ENCODE peak calls at places on chromosomes 5 and 9, in ten cellular contexts. One of them, this sample, is unnamed.

GRCh38 chr9:81022177-81022576 is 667.2 kb downstream of the TLE1 start:
- DNase-seq in fibroblast of lung: peak; percentile 50
- DNase-seq in AG04449: peak; percentile 7
- DNase-seq in hepatocyte: no peak
- DNase-seq in breast epithelium: no peak
- DNase-seq in thyroid gland: no peak
- DNase-seq in IMR-90: peak; percentile 81
- DNase-seq in SK-N-SH: no peak
- DNase-seq in left ventricle myocardium inferior: no peak
- DNase-seq in heart right ventricle: no peak
- DNase-seq in this sample: no peak

GRCh38 chr5:109865636-109866035 is 175.9 kb downstream of the MAN2A1 start:
- DNase-seq in fibroblast of lung: peak; percentile 96
- DNase-seq in AG04449: peak; percentile 72
- DNase-seq in hepatocyte: peak; percentile 14
- DNase-seq in breast epithelium: no peak
- DNase-seq in thyroid gland: no peak
- DNase-seq in IMR-90: peak; percentile 98
- DNase-seq in SK-N-SH: no peak
- DNase-seq in left ventricle myocardium inferior: no peak
- DNase-seq in heart right ventricle: no peak
- DNase-seq in this sample: peak; percentile 93

GRCh38 chr5:64074533-64074932 is 91.1 kb upstream of the RNF180 start:
- DNase-seq in fibroblast of lung: peak; percentile 34
- DNase-seq in AG04449: no peak
- DNase-seq in hepatocyte: peak; percentile 61
- DNase-seq in breast epithelium: no peak
- DNase-seq in thyroid gland: no peak
- DNase-seq in IMR-90: peak; percentile 3
- DNase-seq in SK-N-SH: peak; percentile 43
- DNase-seq in left ventricle myocardium inferior: no peak
- DNase-seq in heart right ventricle: no peak
- DNase-seq in this sample: peak; percentile 46

GRCh38 chr5:170338272-170338671 is 40.7 kb upstream of the LCP2 start:
- DNase-seq in fibroblast of lung: no peak
- DNase-seq in AG04449: no peak
- DNase-seq in hepatocyte: no peak
- DNase-seq in breast epithelium: no peak
- DNase-seq in thyroid gland: no peak
- DNase-seq in IMR-90: no peak
- DNase-seq in SK-N-SH: no peak
- DNase-seq in left ventricle myocardium inferior: no peak
- DNase-seq in heart right ventricle: no peak
- DNase-seq in this sample: no peak

GRCh38 chr5:67032921-67033664 is 163.5 kb downstream of the CD180 start:
- DNase-seq in fibroblast of lung: peak; percentile 94
- DNase-seq in AG04449: no peak
- DNase-seq in hepatocyte: no peak
- DNase-seq in breast epithelium: no peak
- DNase-seq in thyroid gland: no peak
- DNase-seq in IMR-90: peak; percentile 73
- DNase-seq in SK-N-SH: no peak
- DNase-seq in left ventricle myocardium inferior: no peak
- DNase-seq in heart right ventricle: no peak
- DNase-seq in this sample: peak; percentile 56

GRCh38 chr5:3201941-3202340 is 393.7 kb upstream of the IRX1 start:
- DNase-seq in fibroblast of lung: no peak
- DNase-seq in AG04449: no peak
- DNase-seq in hepatocyte: no peak
- DNase-seq in breast epithelium: no peak
- DNase-seq in thyroid gland: no peak
- DNase-seq in IMR-90: no peak
- DNase-seq in SK-N-SH: no peak
- DNase-seq in left ventricle myocardium inferior: no peak
- DNase-seq in heart right ventricle: no peak
- DNase-seq in this sample: no peak

GRCh38 chr5:107631805-107632362 is 38.9 kb downstream of the EFNA5 start:
- DNase-seq in fibroblast of lung: no peak
- DNase-seq in AG04449: no peak
- DNase-seq in hepatocyte: no peak
- DNase-seq in breast epithelium: no peak
- DNase-seq in thyroid gland: no peak
- DNase-seq in IMR-90: no peak
- DNase-seq in SK-N-SH: no peak
- DNase-seq in left ventricle myocardium inferior: no peak
- DNase-seq in heart right ventricle: no peak
- DNase-seq in this sample: no peak

GRCh38 chr5:78405820-78406750 is 45.7 kb downstream of the SCAMP1 start:
- DNase-seq in fibroblast of lung: peak; percentile 9
- DNase-seq in AG04449: peak; percentile 12
- DNase-seq in hepatocyte: no peak
- DNase-seq in breast epithelium: no peak
- DNase-seq in thyroid gland: no peak
- DNase-seq in IMR-90: peak; percentile 76
- DNase-seq in SK-N-SH: no peak
- DNase-seq in left ventricle myocardium inferior: no peak
- DNase-seq in heart right ventricle: no peak
- DNase-seq in this sample: peak; percentile 45

GRCh38 chr9:137456864-137457405 is 2.2 kb downstream of the NSMF start:
- DNase-seq in fibroblast of lung: no peak
- DNase-seq in AG04449: no peak
- DNase-seq in hepatocyte: no peak
- DNase-seq in breast epithelium: no peak
- DNase-seq in thyroid gland: no peak
- DNase-seq in IMR-90: no peak
- DNase-seq in SK-N-SH: no peak
- DNase-seq in left ventricle myocardium inferior: no peak
- DNase-seq in heart right ventricle: no peak
- DNase-seq in this sample: no peak

GRCh38 chr5:96219580-96220281 is 213.3 kb downstream of the PCSK1 start:
- DNase-seq in fibroblast of lung: peak; percentile 44
- DNase-seq in AG04449: no peak
- DNase-seq in hepatocyte: no peak
- DNase-seq in breast epithelium: no peak
- DNase-seq in thyroid gland: no peak
- DNase-seq in IMR-90: peak; percentile 86
- DNase-seq in SK-N-SH: no peak
- DNase-seq in left ventricle myocardium inferior: no peak
- DNase-seq in heart right ventricle: no peak
- DNase-seq in this sample: peak; percentile 72

GRCh38 chr9:121688149-121688680 is 36.8 kb downstream of the DAB2IP start:
- DNase-seq in fibroblast of lung: no peak
- DNase-seq in AG04449: no peak
- DNase-seq in hepatocyte: no peak
- DNase-seq in breast epithelium: no peak
- DNase-seq in thyroid gland: no peak
- DNase-seq in IMR-90: no peak
- DNase-seq in SK-N-SH: no peak
- DNase-seq in left ventricle myocardium inferior: peak; percentile 2
- DNase-seq in heart right ventricle: no peak
- DNase-seq in this sample: no peak

GRCh38 chr5:61665939-61666621 is 334.0 kb downstream of the ZSWIM6 start:
- DNase-seq in fibroblast of lung: no peak
- DNase-seq in AG04449: no peak
- DNase-seq in hepatocyte: no peak
- DNase-seq in breast epithelium: no peak
- DNase-seq in thyroid gland: no peak
- DNase-seq in IMR-90: no peak
- DNase-seq in SK-N-SH: no peak
- DNase-seq in left ventricle myocardium inferior: no peak
- DNase-seq in heart right ventricle: peak; percentile 38
- DNase-seq in this sample: no peak

GRCh38 chr5:149227168-149227826 is 44.4 kb upstream of the AFAP1L1 start:
- DNase-seq in fibroblast of lung: no peak
- DNase-seq in AG04449: no peak
- DNase-seq in hepatocyte: peak; percentile 21
- DNase-seq in breast epithelium: no peak
- DNase-seq in thyroid gland: no peak
- DNase-seq in IMR-90: peak; percentile 79
- DNase-seq in SK-N-SH: no peak
- DNase-seq in left ventricle myocardium inferior: no peak
- DNase-seq in heart right ventricle: no peak
- DNase-seq in this sample: peak; percentile 66

DNA sequence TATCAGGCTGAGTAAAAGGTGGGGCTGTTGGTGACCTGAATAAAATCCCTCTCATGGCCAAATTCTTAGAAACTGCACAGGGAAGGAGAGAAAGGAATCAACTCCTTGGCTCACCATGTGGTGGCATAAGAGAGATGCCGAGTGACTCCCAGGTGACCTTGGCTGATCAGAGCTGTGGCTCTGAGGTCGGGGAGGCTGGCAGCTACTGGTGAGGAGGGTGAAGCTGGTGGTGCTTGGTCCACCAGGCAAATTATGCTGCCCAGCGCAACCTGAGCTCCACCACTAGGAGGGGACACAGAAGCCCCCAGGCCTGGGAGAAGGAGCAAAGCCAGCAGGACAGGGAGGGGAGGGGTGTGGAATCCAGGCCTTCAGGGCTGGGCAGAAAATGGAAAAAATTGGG is 111.2 kb upstream of the IL12B start:
- DNase-seq in fibroblast of lung: no peak
- DNase-seq in AG04449: no peak
- DNase-seq in hepatocyte: peak; percentile 34
- DNase-seq in breast epithelium: no peak
- DNase-seq in thyroid gland: no peak
- DNase-seq in IMR-90: no peak
- DNase-seq in SK-N-SH: peak; percentile 31
- DNase-seq in left ventricle myocardium inferior: peak; percentile 22
- DNase-seq in heart right ventricle: peak; percentile 42
- DNase-seq in this sample: no peak
- TF ChIP-seq CTCF in fibroblast of lung: peak; percentile 18
- TF ChIP-seq CTCF in AG04449: peak; percentile 17
- TF ChIP-seq CTCF in hepatocyte: no peak
- TF ChIP-seq CTCF in breast epithelium: no peak
- TF ChIP-seq CTCF in thyroid gland: peak; percentile 12
- TF ChIP-seq CTCF in IMR-90: no peak
- TF ChIP-seq CTCF in SK-N-SH: peak; percentile 47
- TF ChIP-seq CTCF in left ventricle myocardium inferior: peak; percentile 45
- TF ChIP-seq CTCF in heart right ventricle: no peak
- TF ChIP-seq CTCF in this sample: peak; percentile 7

GRCh38 chr5:38316544-38317224 is 58.3 kb downstream of the EGFLAM start:
- DNase-seq in fibroblast of lung: peak; percentile 55
- DNase-seq in AG04449: peak; percentile 10
- DNase-seq in hepatocyte: peak; percentile 21
- DNase-seq in breast epithelium: no peak
- DNase-seq in thyroid gland: no peak
- DNase-seq in IMR-90: peak; percentile 44
- DNase-seq in SK-N-SH: peak; percentile 78
- DNase-seq in left ventricle myocardium inferior: peak; percentile 18
- DNase-seq in heart right ventricle: peak; percentile 41
- DNase-seq in this sample: peak; percentile 54
- TF ChIP-seq CTCF in fibroblast of lung: no peak
- TF ChIP-seq CTCF in AG04449: no peak
- TF ChIP-seq CTCF in hepatocyte: no peak
- TF ChIP-seq CTCF in breast epithelium: no peak
- TF ChIP-seq CTCF in thyroid gland: no peak
- TF ChIP-seq CTCF in IMR-90: no peak
- TF ChIP-seq CTCF in SK-N-SH: peak; percentile 10
- TF ChIP-seq CTCF in left ventricle myocardium inferior: no peak
- TF ChIP-seq CTCF in heart right ventricle: no peak
- TF ChIP-seq CTCF in this sample: no peak

DNA sequence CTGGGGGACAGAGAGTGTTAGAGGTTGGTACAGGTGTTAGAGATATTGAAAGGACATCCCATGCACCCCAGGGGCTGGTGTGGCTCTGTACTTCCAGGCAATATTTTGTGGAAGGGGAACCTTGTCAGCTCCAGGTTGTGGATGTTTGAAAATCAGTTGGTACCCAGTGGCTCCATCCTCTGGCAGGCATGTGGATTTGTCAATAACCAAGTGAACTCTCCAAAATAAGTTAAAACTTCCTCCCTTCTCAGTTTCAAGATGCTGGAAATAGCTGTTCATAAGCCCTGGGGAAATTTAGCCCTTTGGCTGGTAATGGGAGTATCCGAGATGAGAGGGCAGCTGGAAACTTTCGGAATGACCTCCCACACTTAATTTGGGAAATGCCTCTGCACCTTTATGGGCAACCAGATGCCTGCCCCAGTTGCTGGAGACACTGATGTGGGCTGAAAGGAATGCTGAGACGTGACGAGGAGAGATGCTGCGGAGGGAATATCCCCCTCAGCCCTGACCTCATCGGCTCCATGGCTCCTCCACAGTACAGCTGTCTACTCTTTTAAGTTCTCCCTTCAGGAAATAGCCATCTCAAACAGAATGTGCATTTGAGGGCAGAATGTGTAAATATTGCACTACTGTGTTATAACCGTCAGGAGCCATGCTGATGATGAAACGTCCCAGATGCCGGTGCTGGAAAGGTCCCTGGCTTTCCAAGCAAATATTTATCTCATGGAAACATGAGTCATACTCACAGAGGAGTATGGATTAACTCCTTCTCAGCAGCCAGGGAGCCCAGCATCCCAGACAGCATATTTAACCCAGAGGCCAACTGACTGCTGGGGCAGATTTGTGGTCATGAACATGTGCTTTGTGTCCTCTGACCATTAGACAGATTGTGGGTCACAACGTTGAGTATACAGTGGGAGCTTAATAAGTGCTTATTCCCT is 29.5 kb downstream of the TGFBI start:
- DNase-seq in fibroblast of lung: peak; percentile 100
- DNase-seq in AG04449: peak; percentile 99
- DNase-seq in hepatocyte: peak; percentile 93
- DNase-seq in breast epithelium: no peak
- DNase-seq in thyroid gland: no peak
- DNase-seq in IMR-90: peak; percentile 100
- DNase-seq in SK-N-SH: no peak
- DNase-seq in left ventricle myocardium inferior: peak; percentile 66
- DNase-seq in heart right ventricle: peak; percentile 69
- DNase-seq in this sample: peak; percentile 99
- TF ChIP-seq CTCF in fibroblast of lung: peak; percentile 65
- TF ChIP-seq CTCF in AG04449: peak; percentile 61
- TF ChIP-seq CTCF in hepatocyte: peak; percentile 60
- TF ChIP-seq CTCF in breast epithelium: no peak
- TF ChIP-seq CTCF in thyroid gland: peak; percentile 14
- TF ChIP-seq CTCF in IMR-90: peak; percentile 76
- TF ChIP-seq CTCF in SK-N-SH: peak; percentile 74
- TF ChIP-seq CTCF in left ventricle myocardium inferior: peak; percentile 49
- TF ChIP-seq CTCF in heart right ventricle: no peak
- TF ChIP-seq CTCF in this sample: peak; percentile 61

DNA sequence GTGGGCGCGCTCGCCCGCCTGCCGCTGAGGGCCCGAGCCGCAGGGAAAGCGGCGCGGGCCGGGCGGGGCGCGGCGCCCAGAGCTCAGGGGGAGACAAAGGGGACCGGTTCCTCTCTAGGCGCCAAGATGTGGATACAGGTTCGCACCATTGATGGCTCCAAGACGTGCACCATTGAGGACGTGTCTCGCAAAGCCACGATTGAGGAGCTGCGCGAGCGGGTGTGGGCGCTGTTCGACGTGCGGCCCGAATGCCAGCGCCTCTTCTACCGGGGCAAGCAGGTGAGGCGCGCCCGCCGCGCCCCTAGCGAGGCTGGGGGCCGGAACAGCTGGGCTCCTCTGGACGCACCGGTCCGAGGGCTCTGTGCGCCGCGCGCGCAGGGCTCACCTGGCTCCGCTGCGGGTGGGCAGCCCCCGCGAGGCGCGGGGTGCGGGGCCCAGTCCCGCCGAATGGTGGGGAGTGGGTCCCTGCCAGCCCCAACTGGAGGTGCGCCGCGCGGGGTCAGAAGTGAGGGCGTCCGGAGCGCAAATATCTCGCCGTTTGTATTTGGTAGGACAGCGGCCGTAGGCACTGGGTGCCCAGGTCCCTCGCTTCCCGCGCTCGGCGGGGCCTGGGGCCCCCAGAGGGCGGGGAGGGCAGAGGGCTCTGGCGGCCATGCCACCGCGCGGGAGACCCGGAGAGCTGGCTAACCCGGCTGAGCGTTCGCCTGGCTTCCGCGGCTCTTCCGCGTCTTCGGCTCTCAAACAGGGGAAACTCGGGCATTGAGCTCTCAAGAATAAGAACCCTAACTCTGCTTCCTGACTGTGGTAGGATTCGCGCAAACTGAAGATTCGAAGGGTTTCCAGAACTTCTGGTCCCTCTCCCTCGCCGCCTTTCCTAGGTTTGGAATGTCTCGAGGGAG is 615 bp downstream of the UHRF2 start:
- DNase-seq in fibroblast of lung: no peak
- DNase-seq in AG04449: no peak
- DNase-seq in hepatocyte: peak; percentile 61
- DNase-seq in breast epithelium: no peak
- DNase-seq in thyroid gland: peak; percentile 48
- DNase-seq in IMR-90: no peak
- DNase-seq in SK-N-SH: peak; percentile 77
- DNase-seq in left ventricle myocardium inferior: no peak
- DNase-seq in heart right ventricle: peak; percentile 4
- DNase-seq in this sample: no peak
- TF ChIP-seq CTCF in fibroblast of lung: no peak
- TF ChIP-seq CTCF in AG04449: no peak
- TF ChIP-seq CTCF in hepatocyte: no peak
- TF ChIP-seq CTCF in breast epithelium: no peak
- TF ChIP-seq CTCF in thyroid gland: no peak
- TF ChIP-seq CTCF in IMR-90: no peak
- TF ChIP-seq CTCF in SK-N-SH: peak; percentile 6
- TF ChIP-seq CTCF in left ventricle myocardium inferior: no peak
- TF ChIP-seq CTCF in heart right ventricle: no peak
- TF ChIP-seq CTCF in this sample: no peak